ENCODE peak calls at places on chromosomes 16 and 17, in four cellular contexts. F is GM23338, I is H1, M is hepatocyte. X is an unnamed sample.

GRCh38 chr16:69351309-69352027 is at the start of gene TMED6:
- DNase-seq in I (no peak), M (peak; percentile 78), F (no peak), X (no peak)

GRCh38 chr17:77330602-77331081 is 189.9 kb downstream of the SEC14L1 start:
- DNase-seq in M (no peak), F (no peak), I (no peak), X (no peak)

GRCh38 chr16:86575754-86576557 is 2.4 kb upstream of the FOXL1 start:
- DNase-seq in M (peak; percentile 87), F (peak; percentile 98), I (peak; percentile 89), X (no peak)

GRCh38 chr17:51761105-51761504 is 397.4 kb downstream of the CA10 start:
- DNase-seq in F (no peak), I (no peak), M (no peak), X (no peak)

GRCh38 chr17:42403150-42403549 is 14.9 kb upstream of the STAT3 start:
- DNase-seq in I (peak; percentile 73), F (peak; percentile 74), M (peak; percentile 48), X (no peak)

GRCh38 chr17:21042434-21043295 is at the start of gene USP22:
- DNase-seq in F (no peak), M (no peak), I (peak; percentile 83), X (no peak)

GRCh38 chr16:47492428-47493357 is 31.6 kb downstream of the PHKB start:
- DNase-seq in I (no peak), F (peak; percentile 21), M (peak; percentile 31), X (no peak)

GRCh38 chr16:11726008-11726407 is 16.6 kb downstream of the TXNDC11 start:
- DNase-seq in M (no peak), F (no peak), I (no peak), X (peak; percentile 6)

GRCh38 chr17:6910987-6911603 is 79.6 kb upstream of the TEKT1 start:
- DNase-seq in M (peak; percentile 69), F (peak; percentile 82), I (no peak), X (peak; percentile 41)

GRCh38 chr17:36641331-36641876 is 40.0 kb downstream of the MRM1 start:
- DNase-seq in I (peak; percentile 76), M (no peak), F (peak; percentile 76), X (no peak)

GRCh38 chr17:36640836-36641235 is 39.5 kb downstream of the MRM1 start:
- DNase-seq in M (no peak), F (peak; percentile 29), I (no peak), X (no peak)

GRCh38 chr17:36640346-36640745 is 39.0 kb downstream of the MRM1 start:
- DNase-seq in M (no peak), F (no peak), I (no peak), X (no peak)

GRCh38 chr17:36643086-36643685 is 41.8 kb downstream of the MRM1 start:
- DNase-seq in M (no peak), F (no peak), I (no peak), X (no peak)

DNA sequence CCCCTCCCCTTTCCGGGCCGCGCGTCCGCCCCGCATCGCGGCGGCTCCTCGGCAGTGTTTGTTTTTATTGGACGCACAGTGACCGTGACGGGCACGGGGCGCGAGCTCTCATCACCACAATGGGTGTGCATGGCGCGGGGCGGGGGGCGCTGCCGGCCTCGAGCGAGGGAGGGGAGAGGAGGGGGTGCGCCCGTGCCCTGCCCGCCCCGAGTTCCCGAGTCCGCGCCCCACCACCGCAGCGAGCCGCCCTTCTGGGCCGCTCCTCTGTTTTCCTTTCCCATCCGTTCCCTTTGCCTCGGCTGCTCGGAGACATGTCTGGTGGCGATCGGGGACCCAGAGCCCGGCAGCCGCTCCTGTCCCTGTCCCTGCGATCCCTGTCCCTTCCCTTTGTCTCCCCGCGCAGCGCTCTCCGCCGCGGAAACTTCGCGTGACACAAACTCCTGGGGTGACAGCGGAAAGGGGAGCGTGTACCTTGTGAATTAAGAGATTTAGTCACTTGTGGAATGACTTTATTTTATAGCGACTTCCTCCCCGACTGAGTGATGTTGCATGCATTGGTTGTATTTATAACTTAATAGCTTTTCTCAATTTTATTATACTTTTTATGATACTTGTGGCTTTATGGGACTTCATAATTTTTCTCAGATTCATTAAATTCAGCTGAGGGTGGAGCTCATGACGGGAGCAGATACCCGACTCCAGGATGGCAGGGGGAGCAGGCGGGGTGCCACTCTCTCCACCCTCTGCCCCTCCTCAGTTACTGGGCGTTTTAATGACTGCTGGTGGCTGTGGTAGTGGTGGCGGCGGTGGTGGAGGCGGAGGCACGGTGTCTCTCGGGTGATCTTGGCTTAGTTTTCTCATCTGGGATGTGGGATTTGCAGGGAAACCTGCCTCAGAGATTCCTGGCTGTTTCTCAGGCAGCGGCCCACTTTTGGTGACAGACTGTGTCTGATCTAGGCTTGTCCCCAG is 40.8 kb downstream of the MRM1 start:
- DNase-seq in M (peak; percentile 20), F (peak; percentile 69), I (no peak), X (no peak)
- H3K4me2 ChIP-seq in M (peak overlapping the region; percentile 97), F (peak overlapping the region; percentile 99), I (peak overlapping the region; percentile 61), X (no peak overlapping the region)

GRCh38 chr17:31390748-31391495 is 553 bp upstream of the RAB11FIP4 start:
- DNase-seq in F (peak; percentile 55), M (no peak), I (peak; percentile 70), X (no peak)
- TF ChIP-seq EZH2 in F (peak; percentile 31), M (no peak), I (peak; percentile 46), X (no peak)

GRCh38 chr17:78601577-78602190 is 24.5 kb upstream of the DNAH17 start:
- DNase-seq in I (no peak), M (no peak), F (no peak), X (no peak)
- H3K4me2 ChIP-seq in I (no peak overlapping the region), M (no peak overlapping the region), F (no peak overlapping the region), X (no peak overlapping the region)

GRCh38 chr16:84367750-84368320 is 503 bp upstream of the ATP2C2 start:
- DNase-seq in I (peak; percentile 57), F (peak; percentile 72), M (peak; percentile 53), X (no peak)

GRCh38 chr16:84369938-84370627 is 1.7 kb downstream of the ATP2C2 start:
- DNase-seq in I (no peak), F (peak; percentile 28), M (no peak), X (no peak)

GRCh38 chr16:84368327-84368996 is at the start of gene ATP2C2:
- DNase-seq in I (peak; percentile 93), F (peak; percentile 93), M (peak; percentile 85), X (no peak)

GRCh38 chr16:84367297-84367680 is 1.0 kb upstream of the ATP2C2 start:
- DNase-seq in F (no peak), M (no peak), I (no peak), X (no peak)

DNA sequence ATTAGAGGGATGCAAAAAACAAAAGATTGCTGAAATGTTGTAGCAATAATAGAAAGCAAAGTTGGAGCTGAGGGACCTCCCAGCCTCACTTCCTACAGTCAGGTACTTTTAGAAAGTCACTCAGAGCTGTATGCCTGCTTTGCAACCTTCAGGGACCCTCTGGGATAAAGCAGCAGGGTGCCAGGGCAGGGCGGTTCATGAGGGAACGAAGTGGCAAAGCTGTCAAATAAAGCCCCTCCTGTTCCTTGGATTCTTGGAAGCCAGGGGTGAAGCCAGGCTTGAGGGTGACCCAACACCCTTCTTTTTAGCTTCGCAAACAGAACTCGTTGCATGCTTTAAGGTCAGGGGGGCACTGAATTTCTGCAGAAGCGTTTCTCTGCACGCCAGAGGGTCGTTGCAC is 767 bp downstream of the ATP2C2 start:
- DNase-seq in F (peak; percentile 43), M (no peak), I (no peak), X (no peak)
- TF ChIP-seq EZH2 in F (no peak), M (no peak), I (no peak), X (no peak)

DNA sequence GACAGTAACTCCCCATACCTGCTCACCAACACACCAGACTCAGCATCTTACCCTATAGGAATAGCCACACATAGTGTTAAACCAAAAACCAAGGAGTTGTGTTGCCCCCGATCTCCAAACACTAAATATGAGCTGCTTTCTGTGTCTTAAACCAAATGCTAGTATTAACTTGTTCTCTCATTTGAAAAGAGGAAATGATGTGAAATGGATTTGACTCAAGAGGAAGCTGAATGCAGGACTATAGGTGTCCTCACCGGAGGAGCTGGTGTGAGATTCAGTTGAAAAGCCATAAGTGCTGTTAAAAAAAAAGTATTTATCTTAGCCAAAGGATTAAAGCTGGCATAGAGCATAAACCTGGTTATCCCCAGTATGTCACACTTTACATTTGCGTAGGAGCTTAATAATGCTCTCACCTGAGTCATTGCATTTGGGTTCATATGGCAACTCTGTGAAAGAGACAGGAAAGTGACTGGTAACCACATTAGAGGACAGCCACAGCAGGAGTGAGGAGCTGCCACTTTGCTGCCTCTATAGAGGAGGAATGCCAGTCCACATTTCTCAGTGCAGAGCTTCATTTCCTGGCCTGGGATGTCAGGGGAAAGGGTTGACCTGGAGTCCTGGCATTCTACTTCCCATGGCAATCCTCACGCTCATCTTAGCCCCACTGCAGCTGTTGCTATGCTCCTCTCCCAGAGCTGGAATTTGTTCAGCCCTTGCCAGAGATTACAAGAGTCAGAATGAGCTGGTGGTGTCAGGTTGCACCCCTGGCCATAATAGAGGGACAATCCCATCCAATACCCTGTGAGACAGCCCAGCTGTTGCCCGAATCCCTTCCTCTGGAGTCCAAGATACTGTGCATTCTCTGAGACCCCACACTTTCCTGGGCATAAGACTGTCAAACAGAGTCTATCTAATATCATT is 143.2 kb upstream of the ANKFN1 start:
- DNase-seq in I (no peak), M (no peak), F (peak; percentile 21), X (no peak)
- H3K4me2 ChIP-seq in I (no peak overlapping the region), M (no peak overlapping the region), F (no peak overlapping the region), X (no peak overlapping the region)

GRCh38 chr17:46045639-46046038 is 46.6 kb downstream of the STH start:
- DNase-seq in F (no peak), M (no peak), I (no peak), X (no peak)
- TF ChIP-seq EZH2 in F (no peak), M (no peak), I (no peak), X (no peak)

GRCh38 chr16:62404857-62405611 is 368.8 kb upstream of the CDH8 start:
- DNase-seq in M (no peak), F (peak; percentile 65), I (peak; percentile 46), X (no peak)
- H3K4me2 ChIP-seq in M (no peak overlapping the region), F (peak overlapping the region; percentile 55), I (peak overlapping the region; percentile 35), X (no peak overlapping the region)